ENCODE peak calls at places on chromosome 14, in eight cellular contexts. S is Kasumi-1, D is renal cortical epithelial cell, I is GM13977, L is NCI-H1694, Z is MCF 10A, V is memory B cell, H is nucleus accumbens. U is an unnamed sample.

GRCh38 chr14:103118019-103118662 is 5.1 kb upstream of the TNFAIP2 start:
- DNase-seq in Z (no peak), S (peak; percentile 38), D (no peak), I (no peak), L (no peak), H (no peak), V (no peak), U (no peak)

GRCh38 chr14:94929354-94929753 is 159.4 kb upstream of the GSC start:
- DNase-seq in H (no peak), I (no peak), L (no peak), V (no peak), Z (no peak), D (no peak), S (no peak), U (no peak)

GRCh38 chr14:52563120-52563519 is 10.5 kb downstream of the GPR137C start:
- DNase-seq in H (no peak), D (peak; percentile 26), S (no peak), L (no peak), Z (peak; percentile 38), I (no peak), V (no peak), U (no peak)

GRCh38 chr14:92719890-92720323 is 28.5 kb downstream of the LGMN start:
- DNase-seq in D (no peak), Z (no peak), S (no peak), I (no peak), H (no peak), L (no peak), V (no peak), U (no peak)

GRCh38 chr14:63174760-63175191 is 29.5 kb upstream of the RHOJ start:
- DNase-seq in L (peak; percentile 68), S (peak; percentile 74), I (peak; percentile 20), Z (peak; percentile 60), H (no peak), D (peak; percentile 38), V (no peak), U (no peak)

GRCh38 chr14:61188936-61189808 is 92.0 kb downstream of the TMEM30B start:
- DNase-seq in Z (no peak), I (peak; percentile 77), L (no peak), H (no peak), V (no peak), S (no peak), D (peak; percentile 49), U (no peak)

GRCh38 chr14:31895206-31895605 is 181.9 kb upstream of the ARHGAP5 start:
- DNase-seq in L (no peak), I (no peak), Z (peak; percentile 16), H (no peak), D (peak; percentile 8), V (no peak), S (no peak), U (no peak)

GRCh38 chr14:76576047-76576741 is 185.1 kb upstream of the VASH1 start:
- DNase-seq in I (no peak), H (no peak), V (no peak), Z (peak; percentile 25), D (peak; percentile 12), L (no peak), S (no peak), U (no peak)

GRCh38 chr14:77204457-77204796 is 22.8 kb downstream of the TMEM63C start:
- DNase-seq in D (peak; percentile 33), L (peak; percentile 86), V (no peak), Z (no peak), S (no peak), H (no peak), I (no peak), U (no peak)

GRCh38 chr14:79016828-79017505 is 846.8 kb downstream of the NRXN3 start:
- DNase-seq in D (peak; percentile 82), V (no peak), S (no peak), I (no peak), L (peak; percentile 79), H (no peak), Z (peak; percentile 51), U (no peak)

GRCh38 chr14:90201344-90201743 is 55.0 kb upstream of the PSMC1 start:
- DNase-seq in L (no peak), S (no peak), Z (no peak), V (no peak), D (no peak), I (no peak), H (no peak), U (no peak)

GRCh38 chr14:23183479-23183878 is at the start of gene SLC7A8:
- DNase-seq in V (peak; percentile 16), L (peak; percentile 60), I (no peak), Z (no peak), H (peak; percentile 36), D (no peak), S (no peak), U (peak; percentile 36)

GRCh38 chr14:104519721-104520120 is 59.8 kb upstream of the C14orf180 start:
- DNase-seq in V (no peak), S (no peak), Z (no peak), H (no peak), I (no peak), D (no peak), L (no peak), U (no peak)

GRCh38 chr14:31164115-31164514 is 43.5 kb downstream of the HECTD1 start:
- DNase-seq in S (no peak), D (no peak), Z (no peak), V (no peak), H (no peak), I (no peak), L (no peak), U (no peak)

GRCh38 chr14:74333909-74334308 is 14.4 kb upstream of the VRTN start:
- DNase-seq in S (no peak), H (no peak), Z (peak; percentile 37), L (no peak), I (no peak), D (peak; percentile 40), V (no peak), U (no peak)

GRCh38 chr14:92984896-92985295 is 61.9 kb downstream of the CHGA start:
- DNase-seq in I (no peak), D (no peak), V (no peak), H (no peak), L (no peak), S (no peak), Z (no peak), U (no peak)

GRCh38 chr14:24274101-24274543 is 2.7 kb upstream of the RABGGTA start:
- DNase-seq in H (no peak), S (peak; percentile 9), V (peak; percentile 77), D (peak; percentile 80), Z (peak; percentile 95), I (peak; percentile 77), L (no peak), U (no peak)

GRCh38 chr14:73829526-73830431 is 21.9 kb upstream of the PTGR2 start:
- DNase-seq in S (peak; percentile 75), D (peak; percentile 100), H (no peak), L (no peak), Z (peak; percentile 86), I (peak; percentile 77), V (peak; percentile 14), U (no peak)

GRCh38 chr14:64737391-64738305 is 33.4 kb downstream of the PLEKHG3 start:
- DNase-seq in S (no peak), V (no peak), I (no peak), Z (no peak), D (no peak), L (no peak), H (no peak), U (no peak)

GRCh38 chr14:87115234-87115633 is 877.7 kb downstream of the GALC start:
- DNase-seq in L (no peak), V (no peak), H (no peak), Z (no peak), S (no peak), D (no peak), I (no peak), U (no peak)

GRCh38 chr14:76957224-76957881 is 71.2 kb downstream of the IRF2BPL start:
- DNase-seq in Z (no peak), I (no peak), D (no peak), V (no peak), S (no peak), L (peak; percentile 31), H (no peak), U (no peak)

GRCh38 chr14:23121401-23121800 is 2.3 kb upstream of the CEBPE start:
- DNase-seq in L (no peak), I (peak; percentile 59), V (no peak), H (no peak), S (no peak), Z (no peak), D (peak; percentile 78), U (no peak)

GRCh38 chr14:103130965-103131364 is 7.7 kb downstream of the TNFAIP2 start:
- DNase-seq in I (no peak), Z (peak; percentile 90), S (no peak), V (no peak), D (no peak), L (peak; percentile 73), H (no peak), U (no peak)

GRCh38 chr14:75222208-75222701 is 45.8 kb upstream of the TMED10 start:
- DNase-seq in I (peak; percentile 41), L (no peak), S (no peak), Z (peak; percentile 94), V (peak; percentile 28), H (no peak), D (peak; percentile 74), U (no peak)

U was measured in cerebellar nuclear complex.